ENCODE peak calls at places on chromosome 16, in four cellular contexts. One of them, this sample, is unnamed.

GRCh38 chr16:67598527-67598926 is 36.2 kb downstream of the CTCF start:
- DNase-seq in pancreas: no peak
- DNase-seq in mesendoderm: no peak
- DNase-seq in GM23248: no peak
- DNase-seq in this sample: no peak

GRCh38 chr16:56344518-56345405 is 80.6 kb downstream of the AMFR start:
- DNase-seq in pancreas: peak; percentile 74
- DNase-seq in GM23248: no peak
- DNase-seq in mesendoderm: no peak
- DNase-seq in this sample: no peak

GRCh38 chr16:57316390-57317017 is 32.0 kb upstream of the PLLP start:
- DNase-seq in GM23248: peak; percentile 94
- DNase-seq in pancreas: no peak
- DNase-seq in mesendoderm: peak; percentile 65
- DNase-seq in this sample: peak; percentile 79

GRCh38 chr16:65305588-65305987 is 183.7 kb upstream of the CDH11 start:
- DNase-seq in GM23248: no peak
- DNase-seq in mesendoderm: peak; percentile 59
- DNase-seq in pancreas: no peak
- DNase-seq in this sample: no peak

GRCh38 chr16:1193143-1193824 is 31.8 kb downstream of the TPSG1 start:
- DNase-seq in pancreas: no peak
- DNase-seq in mesendoderm: no peak
- DNase-seq in GM23248: no peak
- DNase-seq in this sample: no peak

GRCh38 chr16:67534420-67534819 is 5.8 kb downstream of the RIPOR1 start:
- DNase-seq in pancreas: no peak
- DNase-seq in mesendoderm: no peak
- DNase-seq in GM23248: no peak
- DNase-seq in this sample: no peak

GRCh38 chr16:68995011-68995504 is 110.4 kb upstream of the HAS3 start:
- DNase-seq in pancreas: no peak
- DNase-seq in GM23248: peak; percentile 69
- DNase-seq in mesendoderm: peak; percentile 88
- DNase-seq in this sample: no peak

GRCh38 chr16:84374160-84374489 is 5.8 kb downstream of the ATP2C2 start:
- DNase-seq in pancreas: no peak
- DNase-seq in mesendoderm: peak; percentile 27
- DNase-seq in GM23248: peak; percentile 6
- DNase-seq in this sample: no peak

GRCh38 chr16:27314161-27314723 is 468 bp downstream of the IL4R start:
- DNase-seq in pancreas: peak; percentile 72
- DNase-seq in GM23248: peak; percentile 96
- DNase-seq in mesendoderm: peak; percentile 51
- DNase-seq in this sample: peak; percentile 87

GRCh38 chr16:58579587-58579986 is 50.0 kb downstream of the CNOT1 start:
- DNase-seq in pancreas: no peak
- DNase-seq in GM23248: no peak
- DNase-seq in mesendoderm: no peak
- DNase-seq in this sample: no peak

GRCh38 chr16:68235105-68235881 is 634 bp downstream of the ESRP2 start:
- DNase-seq in GM23248: no peak
- DNase-seq in pancreas: peak; percentile 90
- DNase-seq in mesendoderm: peak; percentile 76
- DNase-seq in this sample: no peak

GRCh38 chr16:54317306-54317705 is 30.7 kb upstream of the IRX3 start:
- DNase-seq in mesendoderm: no peak
- DNase-seq in pancreas: no peak
- DNase-seq in GM23248: no peak
- DNase-seq in this sample: no peak

GRCh38 chr16:15967223-15967546 is 17.8 kb downstream of the ABCC1 start:
- DNase-seq in pancreas: no peak
- DNase-seq in GM23248: peak; percentile 40
- DNase-seq in mesendoderm: no peak
- DNase-seq in this sample: no peak

GRCh38 chr16:30998852-30999761 is 11.3 kb downstream of the STX1B start:
- DNase-seq in GM23248: peak; percentile 60
- DNase-seq in mesendoderm: no peak
- DNase-seq in pancreas: no peak
- DNase-seq in this sample: peak; percentile 69

GRCh38 chr16:66639091-66639885 is 34.8 kb downstream of the CMTM3 start:
- DNase-seq in mesendoderm: no peak
- DNase-seq in GM23248: peak; percentile 40
- DNase-seq in pancreas: no peak
- DNase-seq in this sample: no peak

GRCh38 chr16:14548933-14549788 is 80.9 kb downstream of the PARN start:
- DNase-seq in pancreas: no peak
- DNase-seq in mesendoderm: peak; percentile 22
- DNase-seq in GM23248: no peak
- DNase-seq in this sample: no peak

GRCh38 chr16:1333149-1333812 is at the start of gene BAIAP3:
- DNase-seq in GM23248: peak; percentile 75
- DNase-seq in pancreas: no peak
- DNase-seq in mesendoderm: peak; percentile 40
- DNase-seq in this sample: no peak

GRCh38 chr16:86126891-86127290 is 227.9 kb downstream of the IRF8 start:
- DNase-seq in pancreas: no peak
- DNase-seq in mesendoderm: no peak
- DNase-seq in GM23248: no peak
- DNase-seq in this sample: no peak

GRCh38 chr16:87064731-87065720 is 252.2 kb downstream of the C16orf95 start:
- DNase-seq in mesendoderm: no peak
- DNase-seq in pancreas: no peak
- DNase-seq in GM23248: no peak
- DNase-seq in this sample: no peak

GRCh38 chr16:87203060-87203656 is 114.0 kb downstream of the C16orf95 start:
- DNase-seq in GM23248: peak; percentile 80
- DNase-seq in pancreas: no peak
- DNase-seq in mesendoderm: peak; percentile 86
- DNase-seq in this sample: no peak

GRCh38 chr16:19853973-19854876 is 30.4 kb downstream of the GPRC5B start:
- DNase-seq in GM23248: no peak
- DNase-seq in mesendoderm: peak; percentile 67
- DNase-seq in pancreas: no peak
- DNase-seq in this sample: no peak

GRCh38 chr16:48075398-48075797 is 80.4 kb downstream of the ABCC12 start:
- DNase-seq in pancreas: no peak
- DNase-seq in mesendoderm: no peak
- DNase-seq in GM23248: peak; percentile 80
- DNase-seq in this sample: no peak

GRCh38 chr16:67961551-67961957 is 6.9 kb downstream of the SLC12A4 start:
- DNase-seq in GM23248: no peak
- DNase-seq in pancreas: peak; percentile 99
- DNase-seq in mesendoderm: no peak
- DNase-seq in this sample: no peak

GRCh38 chr16:53220585-53220984 is 165.8 kb downstream of the CHD9 start:
- DNase-seq in pancreas: no peak
- DNase-seq in GM23248: peak; percentile 74
- DNase-seq in mesendoderm: peak; percentile 65
- DNase-seq in this sample: no peak

GRCh38 chr16:54402270-54402669 is 115.7 kb upstream of the IRX3 start:
- DNase-seq in GM23248: peak; percentile 84
- DNase-seq in mesendoderm: no peak
- DNase-seq in pancreas: no peak
- DNase-seq in this sample: no peak

GRCh38 chr16:55528974-55529373 is 20.1 kb downstream of the LPCAT2 start:
- DNase-seq in mesendoderm: no peak
- DNase-seq in pancreas: no peak
- DNase-seq in GM23248: no peak
- DNase-seq in this sample: no peak

GRCh38 chr16:67277294-67277998 is 1.9 kb upstream of the PLEKHG4 start:
- DNase-seq in pancreas: no peak
- DNase-seq in GM23248: peak; percentile 100
- DNase-seq in mesendoderm: peak; percentile 33
- DNase-seq in this sample: peak; percentile 84

GRCh38 chr16:56611281-56611833 is 3.0 kb downstream of the MT2A start:
- DNase-seq in pancreas: no peak
- DNase-seq in mesendoderm: no peak
- DNase-seq in GM23248: peak; percentile 75
- DNase-seq in this sample: peak; percentile 91

GRCh38 chr16:12901597-12902436 is at the start of gene SHISA9:
- DNase-seq in GM23248: peak; percentile 41
- DNase-seq in mesendoderm: peak; percentile 42
- DNase-seq in pancreas: peak; percentile 61
- DNase-seq in this sample: no peak

GRCh38 chr16:21281698-21282389 is 3.8 kb upstream of the CRYM start:
- DNase-seq in mesendoderm: no peak
- DNase-seq in GM23248: no peak
- DNase-seq in pancreas: no peak
- DNase-seq in this sample: no peak

GRCh38 chr16:17474037-17474436 is 3.3 kb upstream of the XYLT1 start:
- DNase-seq in GM23248: peak; percentile 55
- DNase-seq in pancreas: no peak
- DNase-seq in mesendoderm: peak; percentile 74
- DNase-seq in this sample: no peak

GRCh38 chr16:72923757-72924156 is 124.2 kb downstream of the ZFHX3 start:
- DNase-seq in mesendoderm: no peak
- DNase-seq in pancreas: no peak
- DNase-seq in GM23248: no peak
- DNase-seq in this sample: no peak
- H3K36me3 ChIP-seq in mesendoderm: no peaks in the 10 kb centered on the region
- H3K36me3 ChIP-seq in pancreas: no peaks in the 10 kb centered on the region
- H3K36me3 ChIP-seq in GM23248: no peaks in the 10 kb centered on the region
- H3K36me3 ChIP-seq in this sample: no peaks in the 10 kb centered on the region

GRCh38 chr16:89499767-89500166 is 8.4 kb upstream of the SPG7 start:
- DNase-seq in mesendoderm: no peak
- DNase-seq in pancreas: no peak
- DNase-seq in GM23248: no peak
- DNase-seq in this sample: no peak

GRCh38 chr16:89505204-89506112 is 2.7 kb upstream of the SPG7 start:
- DNase-seq in mesendoderm: no peak
- DNase-seq in pancreas: no peak
- DNase-seq in GM23248: peak; percentile 74
- DNase-seq in this sample: peak; percentile 96

GRCh38 chr16:89504061-89504460 is 4.1 kb upstream of the SPG7 start:
- DNase-seq in GM23248: no peak
- DNase-seq in pancreas: no peak
- DNase-seq in mesendoderm: no peak
- DNase-seq in this sample: no peak

GRCh38 chr16:89498839-89499238 is 8.5 kb upstream of the ANKRD11 start:
- DNase-seq in pancreas: no peak
- DNase-seq in mesendoderm: no peak
- DNase-seq in GM23248: no peak
- DNase-seq in this sample: no peak

DNA sequence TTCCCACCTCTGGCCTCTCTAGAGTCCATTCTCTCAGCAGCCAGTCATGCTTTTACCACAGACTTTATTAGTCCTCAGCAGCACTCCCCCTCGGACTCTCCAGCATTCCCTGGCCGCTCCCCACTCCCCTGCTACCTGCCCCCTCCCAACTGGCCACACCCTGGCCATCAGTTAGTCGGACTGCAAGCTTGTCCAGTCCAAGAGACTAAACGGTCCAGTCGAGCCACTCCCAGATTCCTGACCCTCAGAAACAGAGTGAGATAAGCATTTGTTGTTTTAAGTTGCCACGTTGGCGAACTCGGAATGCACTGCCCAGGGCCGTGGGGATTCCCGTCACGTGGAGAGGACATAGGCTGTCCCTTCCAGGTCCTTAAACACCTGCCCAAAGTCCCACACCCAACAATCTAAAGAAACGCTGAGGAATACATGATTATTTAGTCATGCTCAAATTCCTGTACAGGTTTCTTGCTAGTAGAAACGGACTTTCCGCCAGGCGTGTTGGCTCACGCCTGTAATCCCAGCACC is 5.8 kb upstream of the SPG7 start:
- DNase-seq in pancreas: peak; percentile 87
- DNase-seq in mesendoderm: no peak
- DNase-seq in GM23248: no peak
- DNase-seq in this sample: no peak
- H3K4me1 ChIP-seq in pancreas: peaks cover 16% of the 10 kb centered on the region
- H3K4me1 ChIP-seq in mesendoderm: no peaks in the 10 kb centered on the region
- H3K4me1 ChIP-seq in GM23248: peaks cover 10% of the 10 kb centered on the region
- H3K4me1 ChIP-seq in this sample: peaks cover 41% of the 10 kb centered on the region

GRCh38 chr16:74951676-74952075 is 33.2 kb downstream of the WDR59 start:
- DNase-seq in mesendoderm: no peak
- DNase-seq in GM23248: no peak
- DNase-seq in pancreas: no peak
- DNase-seq in this sample: no peak
- H3K36me3 ChIP-seq in mesendoderm: no peaks in the 10 kb centered on the region
- H3K36me3 ChIP-seq in GM23248: peaks cover 10% of the 10 kb centered on the region
- H3K36me3 ChIP-seq in pancreas: peaks cover 22% of the 10 kb centered on the region
- H3K36me3 ChIP-seq in this sample: peaks cover 64% of the 10 kb centered on the region

GRCh38 chr16:81511371-81511770 is 66.8 kb downstream of the CMIP start:
- DNase-seq in mesendoderm: peak; percentile 82
- DNase-seq in GM23248: peak; percentile 79
- DNase-seq in pancreas: no peak
- DNase-seq in this sample: no peak
- H3K4me1 ChIP-seq in mesendoderm: peaks cover 11% of the 10 kb centered on the region
- H3K4me1 ChIP-seq in GM23248: peaks cover 19% of the 10 kb centered on the region
- H3K4me1 ChIP-seq in pancreas: peaks cover 10% of the 10 kb centered on the region
- H3K4me1 ChIP-seq in this sample: peaks cover 40% of the 10 kb centered on the region

GRCh38 chr16:4511441-4512082 is 27.0 kb downstream of the CDIP1 start:
- DNase-seq in pancreas: peak; percentile 87
- DNase-seq in mesendoderm: peak; percentile 86
- DNase-seq in GM23248: peak; percentile 52
- DNase-seq in this sample: no peak

GRCh38 chr16:4509420-4509819 is 29.2 kb downstream of the CDIP1 start:
- DNase-seq in GM23248: no peak
- DNase-seq in pancreas: no peak
- DNase-seq in mesendoderm: no peak
- DNase-seq in this sample: no peak

GRCh38 chr16:4510747-4511426 is 27.7 kb downstream of the CDIP1 start:
- DNase-seq in GM23248: no peak
- DNase-seq in pancreas: no peak
- DNase-seq in mesendoderm: no peak
- DNase-seq in this sample: no peak

GRCh38 chr16:4508806-4509205 is 29.8 kb downstream of the CDIP1 start:
- DNase-seq in mesendoderm: no peak
- DNase-seq in pancreas: no peak
- DNase-seq in GM23248: no peak
- DNase-seq in this sample: no peak

GRCh38 chr16:4510131-4510530 is 28.4 kb downstream of the CDIP1 start:
- DNase-seq in GM23248: no peak
- DNase-seq in pancreas: no peak
- DNase-seq in mesendoderm: no peak
- DNase-seq in this sample: no peak
- H3K36me3 ChIP-seq in GM23248: peaks cover 4% of the 10 kb centered on the region
- H3K36me3 ChIP-seq in pancreas: peaks cover 39% of the 10 kb centered on the region
- H3K36me3 ChIP-seq in mesendoderm: peaks cover 5% of the 10 kb centered on the region
- H3K36me3 ChIP-seq in this sample: peaks cover 76% of the 10 kb centered on the region

This sample was measured in right atrium auricular region.